ENCODE peak calls at places on chromosomes 13 and 19, in ten cellular contexts. One of them, this sample, is unnamed.

GRCh38 chr13:39105110-39105509 is 66.9 kb downstream of the NHLRC3 start:
- DNase-seq in heart left ventricle: no peak
- DNase-seq in thyroid gland: no peak
- DNase-seq in uterus: no peak
- DNase-seq in testis: no peak
- DNase-seq in H54: no peak
- DNase-seq in A549: no peak
- DNase-seq in ovary: no peak
- DNase-seq in tibial nerve: no peak
- DNase-seq in suprapubic skin: no peak
- DNase-seq in this sample: no peak

GRCh38 chr19:18763674-18764590 is 27.2 kb downstream of the COMP start:
- DNase-seq in ovary: no peak
- DNase-seq in testis: no peak
- DNase-seq in H54: peak; percentile 94
- DNase-seq in A549: no peak
- DNase-seq in thyroid gland: peak; percentile 90
- DNase-seq in uterus: no peak
- DNase-seq in tibial nerve: no peak
- DNase-seq in heart left ventricle: no peak
- DNase-seq in suprapubic skin: no peak
- DNase-seq in this sample: no peak

GRCh38 chr13:44710576-44710975 is 134.4 kb upstream of the TSC22D1 start:
- DNase-seq in H54: peak; percentile 44
- DNase-seq in suprapubic skin: no peak
- DNase-seq in ovary: no peak
- DNase-seq in uterus: no peak
- DNase-seq in heart left ventricle: no peak
- DNase-seq in tibial nerve: no peak
- DNase-seq in thyroid gland: no peak
- DNase-seq in A549: peak; percentile 49
- DNase-seq in testis: no peak
- DNase-seq in this sample: no peak

GRCh38 chr19:16446108-16447014 is 25.4 kb downstream of the EPS15L1 start:
- DNase-seq in testis: no peak
- DNase-seq in suprapubic skin: no peak
- DNase-seq in A549: no peak
- DNase-seq in uterus: no peak
- DNase-seq in heart left ventricle: no peak
- DNase-seq in H54: no peak
- DNase-seq in tibial nerve: no peak
- DNase-seq in thyroid gland: peak; percentile 76
- DNase-seq in ovary: no peak
- DNase-seq in this sample: no peak

GRCh38 chr13:24097064-24097463 is 63.5 kb upstream of the SPATA13 start:
- DNase-seq in testis: no peak
- DNase-seq in ovary: no peak
- DNase-seq in heart left ventricle: no peak
- DNase-seq in uterus: no peak
- DNase-seq in tibial nerve: no peak
- DNase-seq in A549: peak; percentile 5
- DNase-seq in H54: no peak
- DNase-seq in thyroid gland: no peak
- DNase-seq in suprapubic skin: no peak
- DNase-seq in this sample: peak; percentile 17

GRCh38 chr19:16015805-16016173 is 60.5 kb upstream of the TPM4 start:
- DNase-seq in testis: no peak
- DNase-seq in tibial nerve: no peak
- DNase-seq in A549: no peak
- DNase-seq in uterus: no peak
- DNase-seq in suprapubic skin: no peak
- DNase-seq in ovary: no peak
- DNase-seq in H54: no peak
- DNase-seq in heart left ventricle: no peak
- DNase-seq in thyroid gland: no peak
- DNase-seq in this sample: no peak

GRCh38 chr19:50207730-50208129 is 4.3 kb downstream of the MYH14 start:
- DNase-seq in thyroid gland: no peak
- DNase-seq in tibial nerve: no peak
- DNase-seq in heart left ventricle: no peak
- DNase-seq in A549: no peak
- DNase-seq in suprapubic skin: no peak
- DNase-seq in H54: no peak
- DNase-seq in ovary: no peak
- DNase-seq in uterus: no peak
- DNase-seq in testis: no peak
- DNase-seq in this sample: no peak

GRCh38 chr13:82571653-82572052 is 1310.6 kb downstream of the SLITRK1 start:
- DNase-seq in A549: no peak
- DNase-seq in suprapubic skin: no peak
- DNase-seq in ovary: no peak
- DNase-seq in thyroid gland: no peak
- DNase-seq in heart left ventricle: no peak
- DNase-seq in testis: no peak
- DNase-seq in tibial nerve: no peak
- DNase-seq in uterus: no peak
- DNase-seq in H54: no peak
- DNase-seq in this sample: no peak

GRCh38 chr19:46402725-46403124 is 10.6 kb downstream of the CCDC8 start:
- DNase-seq in tibial nerve: no peak
- DNase-seq in ovary: no peak
- DNase-seq in thyroid gland: no peak
- DNase-seq in H54: no peak
- DNase-seq in testis: no peak
- DNase-seq in suprapubic skin: peak; percentile 55
- DNase-seq in uterus: no peak
- DNase-seq in heart left ventricle: no peak
- DNase-seq in A549: no peak
- DNase-seq in this sample: no peak

GRCh38 chr19:46407891-46408426 is 5.4 kb downstream of the CCDC8 start:
- DNase-seq in suprapubic skin: no peak
- DNase-seq in uterus: no peak
- DNase-seq in testis: no peak
- DNase-seq in thyroid gland: no peak
- DNase-seq in heart left ventricle: no peak
- DNase-seq in H54: no peak
- DNase-seq in A549: no peak
- DNase-seq in ovary: no peak
- DNase-seq in tibial nerve: no peak
- DNase-seq in this sample: no peak

GRCh38 chr19:46408611-46409039 is 4.7 kb downstream of the CCDC8 start:
- DNase-seq in uterus: peak; percentile 85
- DNase-seq in ovary: peak; percentile 86
- DNase-seq in suprapubic skin: no peak
- DNase-seq in testis: peak; percentile 77
- DNase-seq in tibial nerve: no peak
- DNase-seq in A549: no peak
- DNase-seq in H54: no peak
- DNase-seq in heart left ventricle: peak; percentile 90
- DNase-seq in thyroid gland: peak; percentile 93
- DNase-seq in this sample: peak; percentile 72

GRCh38 chr19:46404884-46405658 is 8.3 kb downstream of the CCDC8 start:
- DNase-seq in A549: peak; percentile 77
- DNase-seq in suprapubic skin: no peak
- DNase-seq in uterus: peak; percentile 59
- DNase-seq in tibial nerve: no peak
- DNase-seq in testis: peak; percentile 72
- DNase-seq in heart left ventricle: no peak
- DNase-seq in H54: no peak
- DNase-seq in thyroid gland: no peak
- DNase-seq in ovary: peak; percentile 60
- DNase-seq in this sample: peak; percentile 45

GRCh38 chr19:46404039-46404883 is 9.1 kb downstream of the CCDC8 start:
- DNase-seq in uterus: peak; percentile 74
- DNase-seq in ovary: peak; percentile 70
- DNase-seq in tibial nerve: no peak
- DNase-seq in H54: no peak
- DNase-seq in suprapubic skin: no peak
- DNase-seq in A549: peak; percentile 80
- DNase-seq in heart left ventricle: peak; percentile 74
- DNase-seq in testis: peak; percentile 87
- DNase-seq in thyroid gland: peak; percentile 72
- DNase-seq in this sample: peak; percentile 77
- TF ChIP-seq POLR2A in uterus: no peak
- TF ChIP-seq POLR2A in ovary: peak; percentile 26
- TF ChIP-seq POLR2A in tibial nerve: no peak
- TF ChIP-seq POLR2A in H54: no peak
- TF ChIP-seq POLR2A in suprapubic skin: no peak
- TF ChIP-seq POLR2A in A549: peak; percentile 78
- TF ChIP-seq POLR2A in heart left ventricle: no peak
- TF ChIP-seq POLR2A in testis: no peak
- TF ChIP-seq POLR2A in thyroid gland: no peak
- TF ChIP-seq POLR2A in this sample: peak; percentile 58

DNA sequence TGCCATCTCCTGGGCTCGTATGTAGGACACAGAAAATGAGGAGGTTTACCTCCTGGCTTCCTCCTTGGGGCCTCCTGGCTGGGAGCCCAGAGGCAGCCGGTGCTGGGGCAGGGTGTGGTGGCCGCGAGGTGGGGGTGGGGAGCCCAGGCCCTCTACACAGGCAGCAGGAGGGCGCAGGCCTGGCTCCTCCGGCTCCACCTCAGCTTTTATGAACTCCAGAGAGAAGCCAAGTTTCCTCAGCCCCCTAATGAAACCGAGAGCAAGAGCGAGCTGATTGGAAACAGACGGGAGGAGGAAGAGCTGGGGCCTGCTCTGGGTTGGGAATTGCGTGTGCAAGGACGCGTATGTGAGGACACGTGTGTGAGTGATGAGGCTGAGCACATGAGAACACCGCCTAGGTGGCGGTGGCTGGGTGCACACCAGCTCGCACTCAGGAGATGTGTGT is 23.1 kb downstream of the LYL1 start:
- DNase-seq in H54: no peak
- DNase-seq in heart left ventricle: peak; percentile 80
- DNase-seq in tibial nerve: no peak
- DNase-seq in uterus: peak; percentile 83
- DNase-seq in ovary: peak; percentile 86
- DNase-seq in testis: no peak
- DNase-seq in A549: no peak
- DNase-seq in thyroid gland: peak; percentile 48
- DNase-seq in suprapubic skin: no peak
- DNase-seq in this sample: no peak
- TF ChIP-seq POLR2A in H54: no peak
- TF ChIP-seq POLR2A in heart left ventricle: no peak
- TF ChIP-seq POLR2A in tibial nerve: no peak
- TF ChIP-seq POLR2A in uterus: no peak
- TF ChIP-seq POLR2A in ovary: no peak
- TF ChIP-seq POLR2A in testis: no peak
- TF ChIP-seq POLR2A in A549: no peak
- TF ChIP-seq POLR2A in thyroid gland: no peak
- TF ChIP-seq POLR2A in suprapubic skin: no peak
- TF ChIP-seq POLR2A in this sample: no peak

GRCh38 chr19:33171222-33171795 is 22.8 kb upstream of the LRP3 start:
- DNase-seq in ovary: no peak
- DNase-seq in suprapubic skin: no peak
- DNase-seq in testis: no peak
- DNase-seq in uterus: no peak
- DNase-seq in heart left ventricle: no peak
- DNase-seq in thyroid gland: no peak
- DNase-seq in tibial nerve: no peak
- DNase-seq in H54: no peak
- DNase-seq in A549: no peak
- DNase-seq in this sample: no peak
- TF ChIP-seq POLR2A in ovary: no peak
- TF ChIP-seq POLR2A in suprapubic skin: no peak
- TF ChIP-seq POLR2A in testis: no peak
- TF ChIP-seq POLR2A in uterus: no peak
- TF ChIP-seq POLR2A in heart left ventricle: no peak
- TF ChIP-seq POLR2A in thyroid gland: no peak
- TF ChIP-seq POLR2A in tibial nerve: no peak
- TF ChIP-seq POLR2A in H54: no peak
- TF ChIP-seq POLR2A in A549: no peak
- TF ChIP-seq POLR2A in this sample: no peak

GRCh38 chr19:10113592-10113963 is 2.1 kb downstream of the P2RY11 start:
- DNase-seq in thyroid gland: no peak
- DNase-seq in tibial nerve: no peak
- DNase-seq in uterus: no peak
- DNase-seq in suprapubic skin: no peak
- DNase-seq in heart left ventricle: no peak
- DNase-seq in testis: no peak
- DNase-seq in A549: no peak
- DNase-seq in H54: no peak
- DNase-seq in ovary: no peak
- DNase-seq in this sample: peak; percentile 29

GRCh38 chr19:10113964-10114650 is 2.6 kb downstream of the P2RY11 start:
- DNase-seq in tibial nerve: no peak
- DNase-seq in ovary: no peak
- DNase-seq in suprapubic skin: no peak
- DNase-seq in uterus: no peak
- DNase-seq in thyroid gland: no peak
- DNase-seq in A549: no peak
- DNase-seq in heart left ventricle: no peak
- DNase-seq in H54: no peak
- DNase-seq in testis: no peak
- DNase-seq in this sample: peak; percentile 40

GRCh38 chr19:10116085-10116865 is 3.4 kb downstream of the EIF3G start:
- DNase-seq in ovary: no peak
- DNase-seq in thyroid gland: no peak
- DNase-seq in testis: no peak
- DNase-seq in heart left ventricle: no peak
- DNase-seq in tibial nerve: no peak
- DNase-seq in H54: no peak
- DNase-seq in suprapubic skin: no peak
- DNase-seq in uterus: no peak
- DNase-seq in A549: no peak
- DNase-seq in this sample: no peak

GRCh38 chr19:10115392-10116084 is 4.0 kb downstream of the P2RY11 start:
- DNase-seq in tibial nerve: no peak
- DNase-seq in uterus: no peak
- DNase-seq in ovary: no peak
- DNase-seq in thyroid gland: no peak
- DNase-seq in H54: no peak
- DNase-seq in testis: no peak
- DNase-seq in A549: no peak
- DNase-seq in suprapubic skin: no peak
- DNase-seq in heart left ventricle: no peak
- DNase-seq in this sample: no peak

DNA sequence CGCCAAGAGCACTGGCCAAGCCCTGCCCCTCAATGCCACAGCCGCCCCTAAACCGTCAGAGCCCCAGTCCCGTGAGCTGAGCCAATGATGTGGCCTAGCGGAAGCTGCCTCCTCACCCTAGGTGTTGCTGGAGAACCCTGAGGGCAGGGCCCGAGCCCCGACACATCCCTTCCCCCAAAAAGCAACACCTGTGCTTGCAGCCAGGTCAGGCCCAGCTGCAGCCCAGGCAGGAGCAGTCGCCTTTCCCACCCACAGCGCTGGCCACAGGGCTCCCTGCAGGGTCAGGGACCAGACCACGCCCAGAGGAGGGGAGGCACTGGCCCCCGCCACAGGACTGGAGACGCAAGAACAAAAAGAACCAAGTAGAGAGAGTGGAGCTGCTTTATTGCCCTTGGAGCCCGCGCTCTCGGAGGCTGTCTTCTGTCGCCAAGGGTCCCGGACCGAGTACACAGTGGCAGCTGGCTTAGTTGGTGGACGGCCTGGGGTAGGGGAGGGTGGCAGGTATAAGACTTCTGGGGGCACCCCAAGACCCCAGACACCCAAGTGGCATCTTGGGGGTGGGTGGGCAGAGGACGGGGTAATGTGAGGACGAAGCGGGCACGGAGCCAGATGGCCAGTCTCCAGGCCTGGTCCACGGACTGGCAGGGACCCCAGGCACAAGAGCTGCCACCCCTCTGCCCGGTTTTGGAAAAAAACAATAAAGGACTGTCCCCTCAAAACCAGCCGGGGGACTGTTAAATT is 3.3 kb downstream of the P2RY11 start:
- DNase-seq in suprapubic skin: no peak
- DNase-seq in uterus: no peak
- DNase-seq in tibial nerve: no peak
- DNase-seq in testis: no peak
- DNase-seq in H54: no peak
- DNase-seq in A549: peak; percentile 23
- DNase-seq in ovary: no peak
- DNase-seq in heart left ventricle: no peak
- DNase-seq in thyroid gland: no peak
- DNase-seq in this sample: no peak
- TF ChIP-seq POLR2A in suprapubic skin: no peak
- TF ChIP-seq POLR2A in uterus: no peak
- TF ChIP-seq POLR2A in tibial nerve: no peak
- TF ChIP-seq POLR2A in testis: no peak
- TF ChIP-seq POLR2A in H54: peak; percentile 17
- TF ChIP-seq POLR2A in A549: no peak
- TF ChIP-seq POLR2A in ovary: no peak
- TF ChIP-seq POLR2A in heart left ventricle: no peak
- TF ChIP-seq POLR2A in thyroid gland: no peak
- TF ChIP-seq POLR2A in this sample: no peak

This sample was measured in body of pancreas.